ENCODE peak calls at places on chromosomes 4 and X, in six cellular contexts. F is fibroblast of lung, S is lower lobe of right lung, U is Peyer's patch, Y is WERI-Rb-1, A is stomach. L is an unnamed sample.

GRCh38 chrX:13028871-13029336 is 15.5 kb downstream of the FAM9C start:
- DNase-seq in F (no peak), S (no peak), U (no peak), Y (no peak), A (no peak), L (no peak)

GRCh38 chrX:115563633-115564182 is 2.7 kb downstream of the PLS3 start:
- DNase-seq in F (no peak), S (no peak), U (no peak), Y (no peak), A (no peak), L (peak; percentile 36)

GRCh38 chr4:173990126-173990878 is 293.2 kb downstream of the FBXO8 start:
- DNase-seq in F (peak; percentile 72), S (no peak), U (no peak), Y (peak; percentile 38), A (no peak), L (no peak)

GRCh38 chr4:156052116-156052515 is 98.5 kb upstream of the CTSO start:
- DNase-seq in F (no peak), S (no peak), U (no peak), Y (no peak), A (no peak), L (no peak)

GRCh38 chr4:53905935-53906377 is 158.4 kb downstream of the CHIC2 start:
- DNase-seq in F (peak; percentile 84), S (no peak), U (no peak), Y (no peak), A (peak; percentile 43), L (peak; percentile 18)

GRCh38 chrX:130330706-130331105 is 9.0 kb upstream of the SLC25A14 start:
- DNase-seq in F (peak; percentile 47), S (peak; percentile 60), U (no peak), Y (peak; percentile 78), A (peak; percentile 56), L (peak; percentile 10)

GRCh38 chr4:36277533-36277932 is 3.9 kb upstream of the DTHD1 start:
- DNase-seq in F (no peak), S (no peak), U (no peak), Y (no peak), A (no peak), L (no peak)

GRCh38 chr4:22391548-22391947 is 124.3 kb downstream of the ADGRA3 start:
- DNase-seq in F (peak; percentile 34), S (no peak), U (no peak), Y (no peak), A (no peak), L (no peak)

GRCh38 chrX:101370888-101371504 is 15.0 kb downstream of the BTK start:
- DNase-seq in F (no peak), S (no peak), U (peak; percentile 34), Y (no peak), A (no peak), L (peak; percentile 22)

GRCh38 chr4:148565801-148566200 is 123.6 kb upstream of the NR3C2 start:
- DNase-seq in F (no peak), S (no peak), U (no peak), Y (no peak), A (peak; percentile 41), L (no peak)

GRCh38 chrX:74383611-74384010 is 37.7 kb upstream of the SLC16A2 start:
- DNase-seq in F (peak; percentile 62), S (no peak), U (no peak), Y (peak; percentile 28), A (peak; percentile 29), L (no peak)

GRCh38 chr4:63460075-63460474 is 949.2 kb downstream of the TECRL start:
- DNase-seq in F (no peak), S (no peak), U (no peak), Y (no peak), A (no peak), L (no peak)

GRCh38 chr4:98688416-98689290 is 30.2 kb upstream of the TSPAN5 start:
- DNase-seq in F (peak; percentile 61), S (no peak), U (no peak), Y (no peak), A (no peak), L (no peak)

GRCh38 chr4:72255269-72255668 is 223.5 kb downstream of the NPFFR2 start:
- DNase-seq in F (no peak), S (no peak), U (no peak), Y (no peak), A (no peak), L (no peak)

GRCh38 chr4:53696956-53697685 is 105.8 kb upstream of the LNX1 start:
- DNase-seq in F (no peak), S (no peak), U (no peak), Y (no peak), A (no peak), L (no peak)

GRCh38 chrX:57379296-57379695 is 92.8 kb downstream of the FAAH2 start:
- DNase-seq in F (no peak), S (no peak), U (no peak), Y (no peak), A (no peak), L (no peak)

GRCh38 chr4:47686294-47686872 is 151.5 kb downstream of the CORIN start:
- DNase-seq in F (peak; percentile 55), S (peak; percentile 48), U (peak; percentile 22), Y (peak; percentile 66), A (peak; percentile 35), L (peak; percentile 15)

GRCh38 chr4:94488667-94489066 is 36.9 kb downstream of the PDLIM5 start:
- DNase-seq in F (no peak), S (no peak), U (no peak), Y (no peak), A (no peak), L (no peak)

GRCh38 chr4:131764730-131765129 is 1384.4 kb upstream of the PCDH10 start:
- DNase-seq in F (no peak), S (no peak), U (no peak), Y (no peak), A (no peak), L (peak; percentile 1)

GRCh38 chrX:70613295-70613694 is 168.7 kb downstream of the DLG3 start:
- DNase-seq in F (no peak), S (no peak), U (no peak), Y (no peak), A (no peak), L (no peak)

GRCh38 chr4:73589261-73589847 is 30.9 kb downstream of the RASSF6 start:
- DNase-seq in F (peak; percentile 93), S (no peak), U (peak; percentile 18), Y (no peak), A (no peak), L (peak; percentile 18)

GRCh38 chr4:8239661-8240060 is 29.9 kb upstream of the HTRA3 start:
- DNase-seq in F (no peak), S (no peak), U (no peak), Y (no peak), A (no peak), L (no peak)

GRCh38 chr4:140049924-140050681 is 103.9 kb downstream of the MAML3 start:
- DNase-seq in F (peak; percentile 64), S (no peak), U (no peak), Y (peak; percentile 88), A (no peak), L (no peak)
- TF ChIP-seq CTCF in F (peak; percentile 41), S (no peak), U (no peak), Y (peak; percentile 96), A (no peak), L (peak; percentile 54)

DNA sequence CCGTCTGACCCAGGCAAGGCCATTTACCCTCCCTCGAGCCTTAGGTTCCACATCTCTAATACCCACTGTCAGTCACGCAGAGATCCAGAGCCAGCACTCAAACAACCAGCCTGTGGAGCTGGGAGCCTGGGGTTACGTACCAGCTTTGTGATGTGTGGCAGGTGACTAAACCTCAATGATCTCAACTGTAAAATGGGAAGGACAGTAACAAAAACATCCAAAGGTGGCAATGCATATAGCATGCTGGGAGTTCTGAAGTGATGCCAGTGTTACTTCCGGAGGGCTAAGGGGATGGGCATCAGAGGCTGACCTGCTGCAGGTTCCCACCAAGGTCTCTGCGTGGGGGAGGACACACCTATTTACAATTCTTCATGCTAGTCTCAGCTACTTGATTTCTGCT is 6.0 kb downstream of the GRPEL1 start:
- DNase-seq in F (no peak), S (no peak), U (no peak), Y (peak; percentile 3), A (no peak), L (no peak)
- H3K36me3 ChIP-seq in F (peaks cover 17% of the 10 kb centered on the region), S (peaks cover 72% of the 10 kb centered on the region), U (peaks cover 66% of the 10 kb centered on the region), Y (peaks cover 82% of the 10 kb centered on the region), A (peaks cover 39% of the 10 kb centered on the region), L (peaks cover 22% of the 10 kb centered on the region)

GRCh38 chrX:145818522-145819075 is 970 bp downstream of the SLITRK2 start:
- DNase-seq in F (peak; percentile 23), S (no peak), U (no peak), Y (no peak), A (no peak), L (no peak)
- H3K27me3 ChIP-seq in F (peaks cover 2% of the 10 kb centered on the region), S (peaks cover 8% of the 10 kb centered on the region), U (no peaks in the 10 kb centered on the region), Y (peaks cover 86% of the 10 kb centered on the region), A (peaks cover 30% of the 10 kb centered on the region), L (no peaks in the 10 kb centered on the region)

GRCh38 chrX:16993791-16994318 is 47.4 kb downstream of the REPS2 start:
- DNase-seq in F (no peak), S (no peak), U (no peak), Y (no peak), A (no peak), L (no peak)
- TF ChIP-seq CTCF in F (no peak), S (no peak), U (no peak), Y (peak; percentile 36), A (no peak), L (peak; percentile 40)

GRCh38 chr4:1229117-1229849 is 19.6 kb downstream of the CTBP1 start:
- DNase-seq in F (no peak), S (no peak), U (no peak), Y (no peak), A (no peak), L (no peak)

GRCh38 chr4:1227817-1228216 is 21.1 kb downstream of the CTBP1 start:
- DNase-seq in F (no peak), S (no peak), U (no peak), Y (no peak), A (no peak), L (no peak)

GRCh38 chr4:1231637-1232360 is 17.1 kb downstream of the CTBP1 start:
- DNase-seq in F (no peak), S (no peak), U (no peak), Y (no peak), A (no peak), L (no peak)

GRCh38 chr4:1230971-1231636 is 17.8 kb downstream of the CTBP1 start:
- DNase-seq in F (no peak), S (no peak), U (no peak), Y (no peak), A (no peak), L (no peak)

GRCh38 chr4:1230316-1230715 is 18.6 kb downstream of the CTBP1 start:
- DNase-seq in F (no peak), S (no peak), U (no peak), Y (no peak), A (no peak), L (no peak)
- H3K36me3 ChIP-seq in F (peaks cover 66% of the 10 kb centered on the region), S (peaks cover 99% of the 10 kb centered on the region), U (peaks cover 94% of the 10 kb centered on the region), Y (peaks cover 95% of the 10 kb centered on the region), A (peaks cover 65% of the 10 kb centered on the region), L (peaks cover 57% of the 10 kb centered on the region)

DNA sequence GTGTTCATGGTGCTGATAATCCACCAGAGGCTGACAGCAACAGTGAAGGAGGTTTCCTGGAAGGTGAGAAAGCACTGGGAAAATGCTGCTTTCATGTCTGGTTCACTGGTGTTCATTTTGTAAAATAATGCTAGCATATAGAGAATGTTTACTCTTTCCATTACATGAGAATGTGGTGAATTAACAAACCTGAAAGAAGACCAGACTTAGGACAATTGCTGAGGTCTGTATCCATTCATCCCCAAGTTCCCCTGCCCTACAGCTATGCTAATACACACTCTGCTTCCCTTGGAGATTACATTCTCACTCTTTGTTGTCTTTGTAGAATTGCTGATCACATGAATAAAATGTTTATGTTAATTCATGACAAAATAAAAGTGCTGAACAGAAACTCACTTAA is 99.6 kb downstream of the ARHGAP6 start:
- DNase-seq in F (no peak), S (no peak), U (no peak), Y (no peak), A (no peak), L (no peak)
- H3K27me3 ChIP-seq in F (no peaks in the 10 kb centered on the region), S (no peaks in the 10 kb centered on the region), U (no peaks in the 10 kb centered on the region), Y (peaks cover 11% of the 10 kb centered on the region), A (peaks cover 9% of the 10 kb centered on the region), L (no peaks in the 10 kb centered on the region)

L was measured in GM06990.